ENCODE peak calls at places on chromosome 1, in ten cellular contexts. T, M, X, U, Q, Y, C, B, H and Z are unnamed samples.

GRCh38 chr1:90850925-90851710 is 134.0 kb upstream of the BARHL2 start:
- DNase-seq in T (peak; percentile 90), M (peak; percentile 81), X (peak; percentile 2), U (no peak), Q (peak; percentile 43), Y (peak; percentile 46), C (peak; percentile 55), B (peak; percentile 92), H (peak; percentile 59), Z (peak; percentile 82)

GRCh38 chr1:86779308-86780191 is 75.2 kb downstream of the SH3GLB1 start:
- DNase-seq in T (no peak), M (no peak), X (no peak), U (no peak), Q (no peak), Y (no peak), C (peak; percentile 46), B (no peak), H (no peak), Z (no peak)

GRCh38 chr1:56404561-56405030 is 174.8 kb downstream of the PLPP3 start:
- DNase-seq in T (no peak), M (no peak), X (no peak), U (no peak), Q (no peak), Y (no peak), C (no peak), B (no peak), H (no peak), Z (peak; percentile 26)

GRCh38 chr1:164380893-164381292 is 178.1 kb upstream of the PBX1 start:
- DNase-seq in T (no peak), M (no peak), X (no peak), U (no peak), Q (no peak), Y (no peak), C (no peak), B (no peak), H (no peak), Z (no peak)

GRCh38 chr1:15155760-15156743 is 2.5 kb downstream of the TMEM51 start:
- DNase-seq in T (no peak), M (no peak), X (no peak), U (peak; percentile 40), Q (no peak), Y (no peak), C (no peak), B (peak; percentile 57), H (no peak), Z (peak; percentile 75)

GRCh38 chr1:80961464-80962190 is 839.1 kb upstream of the ADGRL2 start:
- DNase-seq in T (no peak), M (no peak), X (no peak), U (no peak), Q (no peak), Y (no peak), C (no peak), B (no peak), H (no peak), Z (no peak)

GRCh38 chr1:204190212-204191211 is 5.8 kb downstream of the KISS1 start:
- DNase-seq in T (no peak), M (no peak), X (no peak), U (no peak), Q (peak; percentile 53), Y (no peak), C (peak; percentile 24), B (no peak), H (no peak), Z (no peak)

GRCh38 chr1:239432255-239432654 is 45.9 kb downstream of the CHRM3 start:
- DNase-seq in T (no peak), M (no peak), X (no peak), U (no peak), Q (no peak), Y (no peak), C (no peak), B (no peak), H (no peak), Z (no peak)

GRCh38 chr1:88354256-88354655 is 329.8 kb upstream of the PKN2 start:
- DNase-seq in T (no peak), M (no peak), X (no peak), U (no peak), Q (no peak), Y (no peak), C (no peak), B (no peak), H (no peak), Z (no peak)

GRCh38 chr1:53303651-53304515 is 24.0 kb downstream of the LRP8 start:
- DNase-seq in T (no peak), M (no peak), X (no peak), U (peak; percentile 94), Q (no peak), Y (no peak), C (no peak), B (no peak), H (no peak), Z (no peak)

GRCh38 chr1:235748747-235749146 is 99.2 kb upstream of the GNG4 start:
- DNase-seq in T (no peak), M (no peak), X (no peak), U (no peak), Q (no peak), Y (no peak), C (no peak), B (no peak), H (no peak), Z (no peak)